ENCODE peak calls at places on chromosomes 2 and 18, in six cellular contexts. W, M, G, Z, Q and B are unnamed samples.

GRCh38 chr2:217263796-217264195 is 403.9 kb upstream of the TNP1 start:
- DNase-seq in W (no peak), M (no peak), G (no peak), Z (no peak), Q (no peak), B (no peak)

GRCh38 chr2:147538088-147538487 is 306.7 kb upstream of the ACVR2A start:
- DNase-seq in W (no peak), M (no peak), G (no peak), Z (no peak), Q (no peak), B (no peak)

GRCh38 chr2:216619411-216620393 is 13.5 kb upstream of the IGFBP2 start:
- DNase-seq in W (no peak), M (no peak), G (no peak), Z (no peak), Q (peak; percentile 68), B (no peak)

GRCh38 chr18:55272510-55273243 is 313.4 kb upstream of the CCDC68 start:
- DNase-seq in W (no peak), M (no peak), G (no peak), Z (no peak), Q (no peak), B (no peak)

GRCh38 chr2:203892207-203892606 is 24.6 kb downstream of the CTLA4 start:
- DNase-seq in W (no peak), M (peak; percentile 49), G (no peak), Z (no peak), Q (no peak), B (no peak)

GRCh38 chr2:40178971-40179370 is 272.9 kb downstream of the SLC8A1 start:
- DNase-seq in W (no peak), M (peak; percentile 24), G (no peak), Z (no peak), Q (no peak), B (no peak)

GRCh38 chr2:168821992-168822391 is 19.6 kb downstream of the NOSTRIN start:
- DNase-seq in W (no peak), M (no peak), G (no peak), Z (no peak), Q (no peak), B (no peak)

GRCh38 chr2:10009811-10010781 is 33.3 kb upstream of the KLF11 start:
- DNase-seq in W (no peak), M (peak; percentile 74), G (peak; percentile 60), Z (peak; percentile 27), Q (no peak), B (peak; percentile 90)

GRCh38 chr18:63974991-63975390 is 5.1 kb downstream of the SERPINB8 start:
- DNase-seq in W (no peak), M (peak; percentile 57), G (peak; percentile 45), Z (no peak), Q (no peak), B (no peak)

GRCh38 chr18:51029378-51029693 is 677 bp upstream of the SMAD4 start:
- DNase-seq in W (no peak), M (no peak), G (peak; percentile 48), Z (no peak), Q (no peak), B (no peak)

GRCh38 chr18:2164644-2165287 is 406.5 kb downstream of the METTL4 start:
- DNase-seq in W (no peak), M (no peak), G (no peak), Z (no peak), Q (no peak), B (no peak)

GRCh38 chr2:217713395-217714267 is 289.2 kb downstream of the TNS1 start:
- DNase-seq in W (peak; percentile 56), M (peak; percentile 74), G (peak; percentile 78), Z (peak; percentile 84), Q (peak; percentile 47), B (peak; percentile 82)

GRCh38 chr2:119517433-119517832 is 6.8 kb downstream of the SCTR start:
- DNase-seq in W (peak; percentile 6), M (peak; percentile 36), G (peak; percentile 57), Z (no peak), Q (peak; percentile 18), B (peak; percentile 36)